ENCODE peak calls at places on chromosomes 13 and 19, in four cellular contexts. E is A549, Y is HepG2, J is SK-N-SH. B is an unnamed sample.
A peak's percentile ranks its signal among the peaks of the same experiment; 100 is the strongest.

GRCh38 chr13:103004790-103005307 is 61.4 kb downstream of the SLC10A2 start:
- DNase-seq in E (no peak), Y (no peak), J (no peak), B (no peak)

GRCh38 chr19:58518261-58519086 is 1.1 kb downstream of the ZBTB45 start:
- DNase-seq in E (no peak), Y (no peak), J (peak; percentile 39), B (no peak)

GRCh38 chr19:19540707-19541515 is 2.8 kb downstream of the CILP2 start:
- DNase-seq in E (peak; percentile 45), Y (no peak), J (peak; percentile 97), B (no peak)

GRCh38 chr19:14181906-14182305 is 24.1 kb downstream of the ADGRL1 start:
- DNase-seq in E (no peak), Y (no peak), J (peak; percentile 14), B (no peak)

GRCh38 chr19:55641376-55642152 is 762 bp downstream of the ZNF580 start:
- DNase-seq in E (peak; percentile 63), Y (no peak), J (peak; percentile 45), B (no peak)

GRCh38 chr13:80386001-80386400 is 45.1 kb upstream of the SPRY2 start:
- DNase-seq in E (no peak), Y (no peak), J (no peak), B (no peak)

GRCh38 chr19:46718157-46718933 is 1.4 kb upstream of the PRKD2 start:
- DNase-seq in E (peak; percentile 63), Y (no peak), J (no peak), B (peak; percentile 69)

GRCh38 chr13:37319041-37319443 is 213.6 kb upstream of the CSNK1A1L start:
- DNase-seq in E (no peak), Y (no peak), J (no peak), B (no peak)

GRCh38 chr13:28037399-28037798 is 48.9 kb upstream of the URAD start:
- DNase-seq in E (no peak), Y (no peak), J (no peak), B (no peak)

GRCh38 chr19:19866599-19867248 is 1.0 kb downstream of the ZNF253 start:
- DNase-seq in E (no peak), Y (peak; percentile 58), J (peak; percentile 52), B (peak; percentile 15)

GRCh38 chr13:101977475-101977874 is 424.4 kb downstream of the FGF14 start:
- DNase-seq in E (no peak), Y (no peak), J (peak; percentile 9), B (no peak)

GRCh38 chr19:5264453-5264852 is 76.2 kb downstream of the PTPRS start:
- DNase-seq in E (no peak), Y (no peak), J (no peak), B (no peak)

GRCh38 chr13:51785592-51786424 is 18.2 kb downstream of the DHRS12 start:
- DNase-seq in E (no peak), Y (no peak), J (peak; percentile 85), B (no peak)

GRCh38 chr19:5586300-5587070 is 18.7 kb upstream of the TINCR start:
- DNase-seq in E (no peak), Y (no peak), J (no peak), B (no peak)

GRCh38 chr13:32262165-32262564 is 53.0 kb downstream of the ZAR1L start:
- DNase-seq in E (no peak), Y (no peak), J (no peak), B (no peak)

GRCh38 chr19:49763230-49763629 is at the start of gene TSKS:
- DNase-seq in E (no peak), Y (no peak), J (no peak), B (no peak)

GRCh38 chr19:36032251-36033104 is at the start of gene CLIP3:
- DNase-seq in E (no peak), Y (no peak), J (peak; percentile 100), B (no peak)

GRCh38 chr13:111005808-111006494 is 91.1 kb upstream of the ANKRD10 start:
- DNase-seq in E (no peak), Y (no peak), J (no peak), B (no peak)

GRCh38 chr19:13884726-13885591 is 8.0 kb downstream of the NANOS3 start:
- DNase-seq in E (no peak), Y (no peak), J (peak; percentile 33), B (no peak)

DNA sequence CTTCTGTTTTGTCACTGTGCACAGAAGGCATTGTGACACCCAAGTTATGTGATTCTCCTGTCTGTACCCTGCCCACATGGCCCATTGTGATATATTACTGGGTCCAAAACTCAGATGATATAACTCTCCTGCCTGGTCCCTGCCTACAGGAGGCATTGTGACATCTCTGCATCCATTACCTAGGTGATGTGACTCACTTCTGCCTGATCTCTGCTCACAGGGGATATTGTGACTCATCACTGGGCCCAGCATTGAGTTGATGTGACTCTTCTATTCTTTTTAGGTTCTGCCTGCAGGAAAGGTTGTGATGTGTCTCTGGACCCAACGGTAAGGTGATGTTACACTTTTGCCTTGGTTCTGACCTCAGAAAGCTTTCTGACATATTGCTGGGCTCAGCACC is 67.9 kb upstream of the ZNF724 start:
- DNase-seq in E (no peak), Y (no peak), J (no peak), B (no peak)
- TF ChIP-seq PBX3 in E (no peak), Y (no peak), J (no peak), B (no peak)

GRCh38 chr19:15779756-15780476 is 7.5 kb upstream of the OR10H5 start:
- DNase-seq in E (peak; percentile 12), Y (peak; percentile 45), J (no peak), B (no peak)
- TF ChIP-seq PBX3 in E (no peak), Y (no peak), J (no peak), B (no peak)

DNA sequence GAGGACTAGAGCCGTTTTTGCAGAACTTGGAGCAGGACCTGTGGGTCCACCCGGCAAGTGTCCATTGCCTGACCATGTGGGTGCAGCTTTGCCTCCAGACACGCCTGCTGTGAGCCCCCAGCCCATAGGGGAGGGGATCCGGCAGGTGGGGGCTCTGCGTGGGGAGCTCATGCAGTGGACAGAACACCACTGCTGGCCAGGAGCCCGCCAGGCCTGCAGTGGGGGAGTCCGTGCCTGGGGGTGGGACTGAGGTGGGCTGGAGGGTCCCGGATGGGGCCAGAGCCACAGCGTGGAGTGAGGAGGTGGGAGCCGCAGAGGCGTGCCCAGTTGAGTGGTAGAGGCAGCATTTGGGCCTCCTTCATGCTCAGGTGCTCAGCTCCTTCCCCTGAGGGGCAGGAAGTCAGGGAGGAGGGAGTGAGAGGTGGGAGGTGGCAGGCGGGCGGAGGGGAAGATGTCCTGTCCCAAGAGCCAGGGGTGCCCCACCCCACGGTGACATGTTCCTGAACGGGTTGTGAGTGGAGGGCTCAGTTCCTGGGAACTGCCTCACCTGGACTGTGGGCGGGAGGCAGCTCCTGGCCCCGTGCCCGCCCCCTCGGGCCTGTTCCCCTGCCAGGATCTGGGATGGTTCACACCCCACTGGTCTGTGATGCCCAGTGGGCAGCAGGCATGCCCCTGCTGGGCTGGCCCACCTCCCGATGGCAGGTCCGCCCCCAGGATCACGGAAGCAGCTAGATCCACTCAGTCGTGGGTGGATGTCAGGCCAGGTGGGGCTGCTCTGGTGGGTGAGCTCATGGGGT is 8.8 kb downstream of the ADAT3 start:
- DNase-seq in E (no peak), Y (no peak), J (no peak), B (no peak)
- TF ChIP-seq PBX3 in E (no peak), Y (no peak), J (no peak), B (no peak)

DNA sequence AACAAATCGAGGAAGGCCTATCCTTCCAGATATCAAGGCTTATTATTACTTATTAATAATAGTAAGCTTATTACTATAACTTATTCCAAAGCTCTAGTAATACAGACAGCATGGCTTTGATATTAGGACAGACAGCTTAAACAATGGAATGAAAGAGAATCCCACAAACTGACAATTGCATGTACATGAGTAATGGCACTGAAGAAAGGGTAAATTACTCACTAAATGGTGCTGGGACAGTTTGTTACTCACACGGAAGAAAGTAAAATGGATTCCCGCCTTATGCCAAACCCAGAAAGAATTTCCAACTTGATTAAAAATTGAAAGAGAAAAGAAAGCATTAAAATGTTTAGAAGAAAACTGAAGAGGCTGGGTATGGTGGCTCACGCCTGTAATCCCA is 60.3 kb downstream of the MIPEP start:
- DNase-seq in E (no peak), Y (no peak), J (no peak), B (no peak)
- TF ChIP-seq PBX3 in E (no peak), Y (no peak), J (peak; percentile 12), B (no peak)

GRCh38 chr13:31119966-31120733 is 41.6 kb downstream of the HSPH1 start:
- DNase-seq in E (no peak), Y (no peak), J (no peak), B (no peak)
- TF ChIP-seq PBX3 in E (no peak), Y (no peak), J (no peak), B (no peak)

B was measured in GM12878.